ENCODE peak calls at places on chromosomes 11 and 22, in seven cellular contexts. P is SK-N-SH, Z is A549, R is H1, U is GM12878, N is HepG2, I is K562. Y is an unnamed sample.

GRCh38 chr11:47587733-47588326 is 1.4 kb downstream of the FAM180B start:
- DNase-seq in U (no peak), P (no peak), Z (no peak), N (no peak), R (no peak), I (no peak), Y (no peak)

GRCh38 chr11:33863418-33864172 is 28.3 kb downstream of the LMO2 start:
- DNase-seq in U (no peak), N (no peak), P (no peak), Z (no peak), I (no peak), R (no peak), Y (no peak)

GRCh38 chr22:22893077-22893805 is 5.6 kb downstream of the IGLL5 start:
- DNase-seq in I (peak; percentile 63), P (no peak), Z (no peak), U (no peak), N (no peak), R (no peak), Y (no peak)

GRCh38 chr11:78715639-78716311 is 141.1 kb upstream of the NARS2 start:
- DNase-seq in P (peak; percentile 72), U (no peak), R (peak; percentile 86), N (peak; percentile 57), I (peak; percentile 74), Z (peak; percentile 65), Y (peak; percentile 91)

GRCh38 chr22:44881246-44881600 is 128.6 kb downstream of the PHF21B start:
- DNase-seq in P (no peak), N (no peak), Z (no peak), R (no peak), I (no peak), U (no peak), Y (no peak)

GRCh38 chr11:68051191-68052136 is 12.6 kb downstream of the TCIRG1 start:
- DNase-seq in U (no peak), N (no peak), I (no peak), Z (no peak), R (peak; percentile 69), P (peak; percentile 27), Y (no peak)

GRCh38 chr11:72075109-72075508 is 5.2 kb downstream of the NUMA1 start:
- DNase-seq in R (no peak), P (no peak), U (no peak), N (no peak), Z (peak; percentile 35), I (no peak), Y (no peak)

GRCh38 chr22:45678961-45679912 is 7.6 kb downstream of the ATXN10 start:
- DNase-seq in Z (no peak), R (no peak), P (no peak), N (no peak), I (no peak), U (peak; percentile 51), Y (peak; percentile 91)

GRCh38 chr11:77407613-77408012 is 66.3 kb downstream of the PAK1 start:
- DNase-seq in P (peak; percentile 65), R (no peak), I (no peak), Z (peak; percentile 44), U (no peak), N (peak; percentile 56), Y (peak; percentile 92)

GRCh38 chr22:23065495-23066122 is 4.7 kb upstream of the GNAZ start:
- DNase-seq in I (no peak), R (no peak), P (peak; percentile 10), N (no peak), U (no peak), Z (no peak), Y (no peak)

GRCh38 chr11:92707173-92707619 is 262.3 kb upstream of the MTNR1B start:
- DNase-seq in P (no peak), Z (no peak), N (no peak), R (no peak), U (no peak), I (no peak), Y (no peak)

GRCh38 chr22:26086359-26086758 is 82.9 kb upstream of the SEZ6L start:
- DNase-seq in U (no peak), I (no peak), N (no peak), P (peak; percentile 36), Z (no peak), R (no peak), Y (no peak)

GRCh38 chr22:46587492-46588278 is 32.5 kb upstream of the GRAMD4 start:
- DNase-seq in Z (no peak), I (no peak), N (no peak), U (peak; percentile 35), P (peak; percentile 71), R (no peak), Y (no peak)

GRCh38 chr22:32473388-32473952 is 1.1 kb upstream of the FBXO7 start:
- DNase-seq in P (peak; percentile 61), Z (peak; percentile 63), N (peak; percentile 76), I (peak; percentile 22), R (peak; percentile 56), U (peak; percentile 34), Y (peak; percentile 70)
- TF ChIP-seq RAD21 in P (peak; percentile 86), Z (peak; percentile 67), N (peak; percentile 46), I (peak; percentile 32), R (peak; percentile 70), U (peak; percentile 76), Y (peak; percentile 78)

GRCh38 chr11:10382518-10382917 is 72.5 kb upstream of the AMPD3 start:
- DNase-seq in I (peak; percentile 91), Z (peak; percentile 64), N (no peak), P (no peak), R (peak; percentile 71), U (no peak), Y (no peak)
- TF ChIP-seq RFX5 in I (no peak), Z (no peak), N (no peak), P (no peak), R (no peak), U (no peak), Y (no peak)

DNA sequence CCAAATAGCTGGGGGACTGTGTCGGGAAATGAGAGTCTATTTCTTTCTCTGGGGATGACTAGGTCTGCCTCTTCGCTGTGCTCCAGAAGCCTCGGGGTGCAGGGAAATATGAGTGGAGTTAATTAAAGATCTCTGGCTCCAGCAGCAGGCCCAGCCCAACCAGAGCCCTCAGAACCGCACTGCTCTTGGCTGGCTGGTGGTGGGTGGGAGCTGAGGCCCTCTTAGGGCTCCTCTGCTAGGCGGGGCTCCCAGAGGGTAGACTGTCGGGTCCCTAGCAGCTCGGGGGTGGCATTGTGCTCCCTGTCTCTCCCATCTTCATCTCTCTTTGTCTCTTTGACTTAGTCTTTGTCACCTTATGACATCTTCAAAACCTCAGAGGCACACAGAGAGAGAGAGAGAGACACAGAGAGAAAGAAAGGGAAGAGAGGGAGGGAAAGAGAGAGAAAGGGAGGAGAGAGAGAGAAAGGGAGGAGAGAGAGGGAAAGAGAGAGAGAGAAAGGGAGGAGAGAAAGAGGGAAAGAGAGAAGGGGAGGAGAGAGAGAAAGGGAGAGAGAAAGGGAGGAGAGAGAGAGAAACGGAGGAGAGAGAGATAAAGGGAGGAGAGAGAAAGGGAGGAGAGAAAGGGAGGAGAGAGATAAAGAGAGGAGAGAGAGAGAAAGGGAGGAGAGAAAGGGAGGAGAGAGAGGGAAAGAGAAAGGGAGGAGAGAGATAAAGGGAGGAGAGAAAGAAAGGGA is 20.2 kb downstream of the MPPED1 start:
- DNase-seq in U (no peak), N (no peak), Z (no peak), I (no peak), P (no peak), R (no peak), Y (no peak)
- TF ChIP-seq RAD21 in U (no peak), N (no peak), Z (no peak), I (no peak), P (no peak), R (no peak), Y (no peak)

GRCh38 chr11:119314748-119315138 is 2.2 kb downstream of the MCAM start:
- DNase-seq in P (peak; percentile 20), R (no peak), Z (no peak), N (no peak), U (no peak), I (no peak), Y (no peak)

GRCh38 chr11:119315139-119316016 is 1.6 kb downstream of the MCAM start:
- DNase-seq in R (peak; percentile 74), I (no peak), Z (no peak), P (peak; percentile 72), U (no peak), N (no peak), Y (no peak)

GRCh38 chr11:119317592-119318239 is 786 bp upstream of the MCAM start:
- DNase-seq in P (peak; percentile 16), R (no peak), Z (no peak), U (no peak), I (no peak), N (no peak), Y (no peak)

GRCh38 chr11:119316729-119317591 is at the start of gene MCAM:
- DNase-seq in Z (no peak), R (peak; percentile 76), I (peak; percentile 92), N (peak; percentile 41), U (no peak), P (peak; percentile 87), Y (peak; percentile 48)

DNA sequence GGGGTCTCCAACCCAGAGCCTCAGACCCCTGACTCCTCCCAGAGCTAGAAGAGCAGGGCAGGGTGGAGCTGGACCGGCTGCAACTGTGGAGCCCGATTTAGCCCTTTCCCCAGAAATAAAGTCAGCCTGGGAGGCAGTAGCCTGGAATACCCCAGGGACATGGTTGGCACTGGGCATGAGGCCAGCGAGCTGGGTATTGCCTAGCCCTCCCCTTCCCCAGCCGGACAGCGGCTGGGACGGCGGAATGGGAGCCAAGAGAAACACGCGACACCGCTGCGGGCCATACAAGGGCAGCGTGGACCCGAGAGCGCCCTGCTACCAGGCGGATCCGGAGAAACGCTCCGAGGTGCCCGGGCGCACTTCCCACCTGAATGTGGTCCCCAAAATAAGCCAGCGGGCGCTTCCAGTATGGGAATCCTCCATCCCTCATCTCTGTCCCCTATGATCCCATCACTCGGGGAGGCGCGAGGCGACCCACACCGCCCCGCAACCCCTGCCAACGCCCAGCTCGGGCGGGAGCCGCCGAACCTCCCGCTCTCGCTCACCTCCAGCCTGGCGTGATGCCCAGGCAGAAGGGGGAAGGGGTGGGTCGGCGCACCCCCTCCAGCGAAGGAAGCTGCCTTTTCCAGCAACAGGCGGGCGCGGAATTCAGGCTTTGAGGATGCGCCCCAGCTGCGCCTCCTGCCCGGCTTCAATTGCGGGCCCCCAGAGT is 757 bp downstream of the MCAM start:
- DNase-seq in N (no peak), P (peak; percentile 92), R (no peak), U (no peak), Z (no peak), I (peak; percentile 50), Y (no peak)
- TF ChIP-seq RFX5 in N (no peak), P (no peak), R (no peak), U (no peak), Z (no peak), I (no peak), Y (no peak)

GRCh38 chr11:19472679-19473078 is 231.9 kb upstream of the E2F8 start:
- DNase-seq in I (no peak), N (no peak), Z (no peak), U (peak; percentile 19), P (no peak), R (no peak), Y (no peak)
- TF ChIP-seq RAD21 in I (no peak), N (no peak), Z (no peak), U (no peak), P (no peak), R (no peak), Y (no peak)

DNA sequence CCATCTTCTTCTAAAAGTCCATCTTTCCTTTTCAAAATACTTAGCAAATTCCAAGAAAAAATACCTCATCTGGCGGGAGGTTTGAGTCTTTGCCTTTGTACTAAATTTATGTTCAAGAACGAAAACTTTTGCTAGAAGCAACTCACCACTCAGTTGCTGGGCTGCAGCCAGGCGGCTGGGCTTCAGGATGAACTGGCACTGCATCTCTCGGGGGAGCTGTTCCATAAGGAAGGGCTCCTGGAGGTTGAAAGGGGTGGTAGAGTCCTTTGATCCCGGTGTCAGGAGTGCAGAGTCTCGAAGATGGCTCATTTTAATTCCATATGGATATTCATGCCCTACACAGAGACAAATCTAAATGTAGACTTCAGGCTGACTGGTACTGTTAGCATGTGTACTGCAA is 105.8 kb downstream of the ARHGAP20 start:
- DNase-seq in N (no peak), P (no peak), I (no peak), U (no peak), R (no peak), Z (no peak), Y (no peak)
- TF ChIP-seq RFX5 in N (no peak), P (no peak), I (no peak), U (no peak), R (no peak), Z (no peak), Y (no peak)